ENCODE peak calls at places on chromosomes 2 and 18, in five cellular contexts. D is progenitor cell of endocrine pancreas, X is ovary, A is uterus, B is astrocyte of the cerebellum. P is an unnamed sample.
A peak's percentile ranks its signal among the peaks of the same experiment; 100 is the strongest.

GRCh38 chr2:144102386-144102785 is 417.5 kb downstream of the ZEB2 start:
- DNase-seq in X (no peak), B (no peak), D (no peak), A (no peak), P (no peak)

GRCh38 chr2:239326831-239327535 is 73.8 kb downstream of the HDAC4 start:
- DNase-seq in A (peak; percentile 24), X (peak; percentile 43), B (no peak), D (no peak), P (peak; percentile 64)

GRCh38 chr2:240564571-240565266 is 3.6 kb upstream of the RNPEPL1 start:
- DNase-seq in A (peak; percentile 9), D (no peak), B (no peak), X (peak; percentile 22), P (no peak)

GRCh38 chr2:66236816-66237469 is 198.0 kb upstream of the MEIS1 start:
- DNase-seq in X (no peak), D (no peak), A (no peak), B (no peak), P (no peak)

GRCh38 chr18:79496978-79497637 is 101.4 kb downstream of the NFATC1 start:
- DNase-seq in B (no peak), X (peak; percentile 20), D (no peak), A (peak; percentile 80), P (no peak)

GRCh38 chr2:37869756-37870155 is 55.3 kb upstream of the RMDN2 start:
- DNase-seq in D (no peak), X (no peak), B (peak; percentile 72), A (no peak), P (no peak)

GRCh38 chr2:37827911-37828411 is 97.1 kb upstream of the RMDN2 start:
- DNase-seq in A (no peak), D (no peak), B (no peak), X (no peak), P (no peak)

GRCh38 chr2:168722592-168722991 is 79.8 kb upstream of the NOSTRIN start:
- DNase-seq in A (peak; percentile 54), B (no peak), X (no peak), D (no peak), P (no peak)

GRCh38 chr2:1518501-1518821 is 105.2 kb downstream of the TPO start:
- DNase-seq in B (no peak), X (no peak), A (no peak), D (no peak), P (no peak)

GRCh38 chr2:241931976-241932894 is 62.7 kb downstream of the RTP5 start:
- DNase-seq in B (no peak), A (peak; percentile 16), X (no peak), D (no peak), P (no peak)
- TF ChIP-seq CTCF in B (no peak), A (no peak), X (no peak), D (no peak), P (no peak)

GRCh38 chr2:28950941-28951630 is 30.0 kb upstream of the TOGARAM2 start:
- DNase-seq in A (no peak), B (no peak), X (no peak), D (no peak), P (no peak)

GRCh38 chr2:28955492-28955891 is 25.6 kb upstream of the TOGARAM2 start:
- DNase-seq in X (no peak), B (no peak), A (no peak), D (no peak), P (no peak)

GRCh38 chr2:28949617-28950305 is 31.3 kb upstream of the TOGARAM2 start:
- DNase-seq in X (no peak), B (no peak), D (no peak), A (no peak), P (no peak)

GRCh38 chr2:28951910-28952805 is 28.9 kb upstream of the TOGARAM2 start:
- DNase-seq in A (peak; percentile 28), B (no peak), X (no peak), D (no peak), P (no peak)

DNA sequence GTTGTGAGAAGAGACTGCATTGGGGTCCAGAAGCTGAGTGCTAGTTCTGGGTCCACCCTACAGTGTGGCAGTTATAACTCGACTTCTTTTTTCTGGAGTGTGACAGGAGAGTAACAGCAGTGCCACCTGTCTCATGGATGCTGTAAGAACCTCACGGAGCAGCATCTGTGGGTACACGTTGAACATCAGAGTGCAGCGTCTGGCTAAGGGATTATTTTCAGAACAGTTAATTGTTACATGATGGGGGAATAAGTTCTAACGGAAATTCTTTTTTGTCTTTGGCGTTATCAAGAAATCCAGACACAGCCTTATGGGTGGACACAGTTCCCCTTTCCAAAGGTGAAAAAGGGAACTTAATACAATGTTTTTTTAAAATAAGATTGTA is 28.3 kb upstream of the TOGARAM2 start:
- DNase-seq in D (no peak), B (no peak), A (no peak), X (no peak), P (no peak)
- TF ChIP-seq CTCF in D (no peak), B (peak; percentile 3), A (no peak), X (no peak), P (no peak)

GRCh38 chr2:55719852-55720251 is 26.2 kb upstream of the PNPT1 start:
- DNase-seq in B (no peak), A (no peak), X (no peak), D (no peak), P (no peak)

GRCh38 chr2:55721601-55722215 is 28.1 kb upstream of the PNPT1 start:
- DNase-seq in D (no peak), A (no peak), B (no peak), X (no peak), P (no peak)

GRCh38 chr2:55720417-55720816 is 26.8 kb upstream of the PNPT1 start:
- DNase-seq in X (no peak), A (no peak), D (no peak), B (no peak), P (no peak)

GRCh38 chr2:55712477-55713060 is 18.9 kb upstream of the PNPT1 start:
- DNase-seq in A (no peak), B (no peak), X (no peak), D (no peak), P (no peak)

GRCh38 chr2:55718165-55719008 is 24.7 kb upstream of the PNPT1 start:
- DNase-seq in B (peak; percentile 65), D (peak; percentile 35), A (peak; percentile 58), X (peak; percentile 19), P (peak; percentile 58)
- TF ChIP-seq CTCF in B (peak; percentile 74), D (peak; percentile 87), A (peak; percentile 71), X (peak; percentile 84), P (peak; percentile 58)

GRCh38 chr2:22626621-22627020 is 758.4 kb upstream of the KLHL29 start:
- DNase-seq in X (no peak), B (no peak), D (no peak), A (no peak), P (no peak)
- TF ChIP-seq CTCF in X (no peak), B (no peak), D (peak; percentile 24), A (no peak), P (no peak)

GRCh38 chr2:4604767-4605166 is 901.4 kb downstream of the DCDC2C start:
- DNase-seq in B (no peak), D (no peak), A (no peak), X (no peak), P (no peak)
- TF ChIP-seq CTCF in B (no peak), D (no peak), A (no peak), X (no peak), P (no peak)

DNA sequence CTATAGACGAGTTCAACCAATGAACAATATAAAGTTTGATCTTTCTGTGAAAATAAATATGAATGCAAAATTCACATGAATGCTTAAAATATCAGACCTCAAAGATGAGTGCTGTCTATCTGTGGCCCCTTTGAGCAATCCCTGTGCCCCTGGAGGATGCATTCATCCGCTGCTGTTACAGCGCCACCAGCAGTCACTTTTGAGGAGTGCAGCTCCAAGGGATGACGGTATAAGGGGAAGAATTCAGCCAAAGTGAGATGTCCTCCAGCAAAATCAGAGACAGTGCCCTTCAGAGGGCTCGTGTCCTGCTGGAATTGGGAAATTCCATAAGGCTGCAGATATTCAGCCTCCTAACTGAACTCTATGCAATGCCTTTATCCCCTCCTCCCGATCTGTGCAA is 12.0 kb upstream of the CHRNA1 start:
- DNase-seq in A (no peak), X (no peak), D (no peak), B (no peak), P (no peak)
- TF ChIP-seq CTCF in A (no peak), X (no peak), D (peak; percentile 49), B (peak; percentile 33), P (peak; percentile 14)

DNA sequence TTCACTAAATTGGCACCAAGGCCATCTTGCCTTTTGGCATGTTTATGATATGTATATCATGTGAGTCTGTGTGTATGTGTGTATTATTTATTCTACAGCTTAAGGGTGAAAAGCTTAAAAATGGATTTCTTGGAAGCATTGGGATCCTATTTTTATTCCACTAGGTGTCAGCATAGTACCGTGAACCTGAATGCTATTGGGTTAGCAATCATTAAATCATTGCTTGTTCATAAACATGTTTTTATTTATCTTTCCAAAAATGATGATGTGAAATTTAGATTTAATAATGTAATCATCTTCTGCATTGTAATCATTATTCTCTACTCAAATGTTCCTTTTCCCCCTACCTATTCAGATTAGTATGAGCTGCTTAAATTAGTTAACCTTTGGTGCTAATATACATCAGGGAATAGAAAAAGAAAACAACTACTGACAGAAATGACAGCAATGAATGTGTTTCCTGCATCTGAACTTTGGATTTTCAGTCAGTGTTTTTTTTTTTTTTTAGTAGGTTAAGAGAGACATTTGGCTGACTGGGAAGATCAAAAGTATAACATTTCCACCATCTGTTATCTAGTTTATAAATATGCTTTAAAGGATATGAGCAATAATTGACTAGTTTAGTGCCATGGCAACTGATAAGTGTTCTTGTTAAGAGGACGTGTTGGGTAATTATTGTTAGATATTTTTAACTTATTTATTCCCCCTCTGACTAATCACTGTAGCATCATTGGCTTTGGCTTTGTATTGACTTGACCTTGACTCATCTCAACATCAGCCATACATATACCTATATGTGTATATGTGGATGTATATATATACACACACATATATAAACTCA is 14.1 kb upstream of the ZSWIM2 start:
- DNase-seq in B (peak; percentile 23), A (no peak), D (no peak), X (no peak), P (peak; percentile 22)
- TF ChIP-seq CTCF in B (peak; percentile 54), A (peak; percentile 61), D (peak; percentile 86), X (peak; percentile 87), P (peak; percentile 51)

DNA sequence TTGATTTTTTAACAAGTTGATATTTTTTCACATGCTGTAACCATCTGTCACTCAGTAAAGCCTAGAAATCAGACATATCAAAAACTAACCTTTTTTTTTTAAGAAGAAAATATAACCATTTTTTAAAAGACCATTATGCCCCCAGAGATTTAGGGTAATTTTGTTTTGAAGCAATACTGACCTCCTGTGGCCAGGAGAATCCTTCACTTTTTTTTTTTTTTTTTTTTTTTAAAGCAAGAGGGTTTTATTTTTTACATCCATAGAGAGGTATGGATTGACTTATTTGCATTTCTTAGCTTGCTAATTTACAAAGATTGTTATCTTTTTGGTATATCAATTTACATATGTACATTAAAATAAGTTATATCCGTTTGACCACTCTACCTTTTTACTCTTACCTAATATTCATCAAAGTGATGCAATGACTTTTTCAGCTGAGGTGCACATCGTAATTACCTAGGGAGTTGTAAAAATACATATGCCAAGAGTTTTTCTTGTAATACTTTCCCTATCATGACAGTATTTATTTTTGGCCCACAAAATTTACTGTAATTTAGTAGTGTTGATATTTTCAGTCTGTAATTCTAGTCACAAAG is 161.9 kb downstream of the SOCS6 start:
- DNase-seq in X (no peak), B (no peak), D (no peak), A (no peak), P (no peak)
- TF ChIP-seq CTCF in X (no peak), B (peak; percentile 29), D (peak; percentile 66), A (no peak), P (peak; percentile 16)